ENCODE peak calls at places on chromosomes 7 and 10, in seven cellular contexts. C, O, V, G, M, K and F are unnamed samples. For H3K4me1, the result is how much of the 10 kb centered on the place peaks cover.

GRCh38 chr7:17546206-17546998 is 247.9 kb downstream of the AHR start:
- DNase-seq in V (peak), K (no peak), M (no peak), G (no peak), C (peak), O (no peak), F (no peak)

GRCh38 chr7:30348083-30348560 is 63.7 kb downstream of the ZNRF2 start:
- DNase-seq in O (peak), V (peak), K (peak), G (no peak), C (peak), M (no peak), F (no peak)

GRCh38 chr7:145915679-145916078 is 200.9 kb upstream of the CNTNAP2 start:
- DNase-seq in V (no peak), K (peak), O (no peak), G (no peak), C (no peak), M (no peak), F (no peak)

GRCh38 chr7:128697301-128697905 is 25.3 kb downstream of the GARIN1A start:
- DNase-seq in K (peak), M (peak), V (no peak), G (peak), O (peak), C (peak), F (peak)

GRCh38 chr10:33125522-33125921 is 167.5 kb upstream of the ITGB1 start:
- DNase-seq in C (no peak), K (no peak), M (no peak), O (no peak), V (peak), G (no peak), F (no peak)

GRCh38 chr10:75043256-75044121 is 68.0 kb upstream of the SAMD8 start:
- DNase-seq in V (no peak), G (peak), O (no peak), C (no peak), K (no peak), M (no peak), F (peak)

GRCh38 chr7:80259-81236 is 111.8 kb upstream of the FAM20C start:
- DNase-seq in O (no peak), V (no peak), G (no peak), C (no peak), M (no peak), K (no peak), F (no peak)

GRCh38 chr10:132836832-132837540 is 51.0 kb upstream of the NKX6-2 start:
- DNase-seq in M (no peak), C (peak), V (peak), O (peak), K (peak), G (peak), F (peak)

GRCh38 chr7:85516675-85517074 is 329.8 kb upstream of the SEMA3D start:
- DNase-seq in O (no peak), C (peak), M (no peak), G (no peak), V (no peak), K (no peak), F (no peak)

GRCh38 chr7:107879400-107880035 is 11.5 kb upstream of the DLD start:
- DNase-seq in K (peak), V (peak), O (peak), G (no peak), C (peak), M (no peak), F (no peak)

GRCh38 chr7:100949227-100949930 is at the start of gene MUC3A:
- DNase-seq in K (peak), M (no peak), G (peak), C (no peak), V (no peak), O (no peak), F (no peak)

GRCh38 chr10:115933098-115933497 is 339.9 kb downstream of the GFRA1 start:
- DNase-seq in C (no peak), V (no peak), G (no peak), O (no peak), K (no peak), M (no peak), F (no peak)

GRCh38 chr7:125899577-125899976 is 970.0 kb upstream of the POT1 start:
- DNase-seq in G (no peak), K (no peak), C (no peak), O (no peak), M (no peak), V (no peak), F (no peak)

GRCh38 chr7:152424348-152425108 is 11.3 kb downstream of the KMT2C start:
- DNase-seq in C (peak), O (no peak), G (no peak), K (no peak), V (no peak), M (no peak), F (no peak)

GRCh38 chr10:49169776-49170175 is 18.4 kb downstream of the TMEM273 start:
- DNase-seq in C (no peak), M (no peak), G (no peak), K (no peak), V (no peak), O (no peak), F (no peak)

GRCh38 chr7:2403718-2404648 is 572 bp downstream of the CHST12 start:
- DNase-seq in O (peak), C (peak), M (no peak), G (no peak), V (peak), K (peak), F (peak)

GRCh38 chr7:104969183-104969582 is 44.8 kb upstream of the KMT2E start:
- DNase-seq in G (no peak), V (no peak), O (no peak), C (no peak), K (no peak), M (no peak), F (no peak)

GRCh38 chr7:104973909-104974415 is 40.0 kb upstream of the KMT2E start:
- DNase-seq in M (no peak), V (no peak), K (no peak), O (peak), G (no peak), C (peak), F (no peak)

GRCh38 chr7:104972510-104972909 is 41.5 kb upstream of the KMT2E start:
- DNase-seq in M (no peak), O (no peak), K (no peak), V (no peak), G (no peak), C (peak), F (no peak)

GRCh38 chr7:104973227-104973626 is 40.8 kb upstream of the KMT2E start:
- DNase-seq in G (no peak), C (no peak), V (no peak), O (no peak), K (no peak), M (no peak), F (no peak)

DNA sequence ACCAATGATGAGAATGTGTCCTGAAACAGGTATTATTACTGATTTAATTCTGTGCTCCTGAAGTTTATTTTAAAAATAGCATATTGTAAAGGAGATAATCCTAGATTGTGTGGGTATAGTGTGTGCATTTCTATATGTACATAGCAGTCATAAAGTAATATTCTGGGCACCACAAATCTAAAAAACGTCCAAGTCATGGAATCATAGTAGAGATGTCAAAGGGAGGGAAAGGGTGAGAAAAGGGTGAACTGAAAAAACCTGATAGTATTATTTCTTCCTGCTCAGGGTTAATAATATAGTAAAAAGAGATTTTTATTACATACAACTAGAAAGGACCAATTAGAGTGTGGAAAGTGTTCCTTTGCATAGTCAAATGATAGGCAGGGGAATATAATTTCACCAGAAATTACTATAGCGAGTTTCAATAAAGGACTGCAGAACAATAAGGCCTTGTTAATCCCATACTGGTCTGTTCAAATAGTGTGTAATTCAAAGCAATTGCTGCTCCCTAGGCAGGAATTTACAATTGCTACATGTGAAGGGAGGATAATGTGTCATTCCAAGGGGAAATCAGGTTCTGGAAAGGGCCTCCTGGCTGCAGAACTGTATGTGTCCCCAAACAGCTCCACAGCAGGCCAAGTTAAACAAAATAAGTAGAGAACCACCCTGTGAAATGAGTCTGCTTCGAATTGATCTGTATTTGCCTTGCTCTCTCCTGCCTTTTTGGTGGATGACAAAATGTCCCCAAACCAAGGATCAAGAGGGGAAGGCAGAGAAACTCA is 42.5 kb upstream of the KMT2E start:
- DNase-seq in V (peak), G (no peak), K (peak), O (no peak), C (peak), M (no peak), F (no peak)
- H3K4me1 ChIP-seq in V (under half), G (under half), K (under half), O (under half), C (under half), M (under half), F (under half)

DNA sequence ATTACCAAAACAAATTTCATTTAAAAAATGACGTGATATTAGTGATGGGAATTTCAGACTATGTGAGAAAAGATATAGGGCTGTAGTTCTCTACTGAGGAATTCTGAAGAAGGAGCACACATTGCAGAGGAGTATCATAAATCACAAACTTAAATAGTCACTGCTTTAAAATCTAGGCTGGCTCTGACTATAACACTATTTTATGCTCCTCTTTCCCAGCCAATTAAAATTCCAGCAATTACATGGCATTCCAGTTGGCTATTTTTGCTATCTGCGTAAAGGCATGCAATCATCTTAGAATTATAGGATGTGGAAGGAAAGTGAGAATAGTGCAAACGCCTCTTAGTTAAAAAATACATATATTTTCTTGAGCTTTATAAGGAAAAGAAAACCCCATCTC is 123.1 kb downstream of the GNAI1 start:
- DNase-seq in O (peak), C (no peak), V (no peak), M (no peak), K (no peak), G (no peak), F (no peak)
- TF ChIP-seq CTCF in O (no peak), C (no peak), V (no peak), M (no peak), K (no peak), G (no peak), F (no peak)

DNA sequence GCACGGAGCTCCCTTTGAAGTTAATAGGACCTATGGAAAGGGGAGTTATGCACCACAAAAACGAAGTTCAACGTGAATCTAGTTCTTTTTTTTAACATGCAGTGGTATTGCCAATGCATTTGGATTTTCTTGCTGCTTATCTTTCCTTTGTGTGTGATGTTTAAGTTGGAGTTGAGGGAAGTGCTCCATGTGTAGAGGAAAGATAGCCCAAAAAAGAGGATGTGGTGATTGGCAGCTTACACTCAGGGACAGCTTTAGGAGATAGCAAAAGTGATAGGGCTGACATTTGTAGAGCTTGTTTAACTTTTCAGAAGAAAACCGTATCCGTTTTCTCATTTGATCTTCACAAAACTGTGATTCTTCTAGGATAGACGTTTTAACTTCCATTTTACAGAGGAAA is 101.3 kb downstream of the MDFIC start:
- DNase-seq in M (no peak), G (no peak), C (no peak), V (no peak), O (no peak), K (no peak), F (no peak)
- H3K4me1 ChIP-seq in M (under half), G (under half), C (under half), V (under half), O (under half), K (under half), F (under half)

GRCh38 chr10:1679821-1680650 is 57.3 kb downstream of the ADARB2 start:
- DNase-seq in K (no peak), C (no peak), G (no peak), O (no peak), M (no peak), V (no peak), F (no peak)
- TF ChIP-seq CTCF in K (no peak), C (no peak), G (no peak), O (no peak), M (no peak), V (no peak), F (no peak)

GRCh38 chr7:121078701-121079227 is 90.3 kb downstream of the CPED1 start:
- DNase-seq in M (no peak), C (no peak), O (no peak), V (no peak), K (no peak), G (no peak), F (no peak)
- H3K4me1 ChIP-seq in M (under half), C (under half), O (under half), V (half or more), K (under half), G (under half), F (under half)

GRCh38 chr7:99143522-99143852 is 421 bp downstream of the SMURF1 start:
- DNase-seq in V (no peak), O (no peak), G (no peak), M (no peak), K (no peak), C (no peak), F (no peak)
- TF ChIP-seq CTCF in V (no peak), O (no peak), G (no peak), M (no peak), K (no peak), C (no peak), F (no peak)